ENCODE peak calls at places on chromosomes 13 and 19, in nine cellular contexts. P is cardiac muscle cell, O is psoas muscle, E is endodermal cell, J is IMR-90, K is hepatocyte, F is choroid plexus epithelial cell, Q is GM12865, T is left lung. D is an unnamed sample.

GRCh38 chr13:105083986-105084385 is 1451.5 kb downstream of the EFNB2 start:
- DNase-seq in P (no peak), O (no peak), E (no peak), J (no peak), K (no peak), F (no peak), Q (no peak), T (no peak), D (no peak)

GRCh38 chr19:1663854-1664253 is 11.4 kb upstream of the TCF3 start:
- DNase-seq in P (no peak), O (no peak), E (no peak), J (no peak), K (no peak), F (no peak), Q (peak), T (peak), D (peak)

GRCh38 chr13:39452412-39452811 is 150.6 kb downstream of the LHFPL6 start:
- DNase-seq in P (peak), O (no peak), E (no peak), J (no peak), K (no peak), F (peak), Q (no peak), T (no peak), D (no peak)

GRCh38 chr19:42242512-42243409 is at the start of gene GSK3A:
- DNase-seq in P (peak), O (peak), E (peak), J (peak), K (peak), F (peak), Q (peak), T (peak), D (peak)

GRCh38 chr13:110431425-110431824 is 124.3 kb downstream of the COL4A2 start:
- DNase-seq in P (no peak), O (no peak), E (no peak), J (no peak), K (no peak), F (no peak), Q (no peak), T (no peak), D (no peak)

GRCh38 chr19:29381353-29382203 is 144.2 kb upstream of the VSTM2B start:
- DNase-seq in P (no peak), O (no peak), E (peak), J (no peak), K (no peak), F (no peak), Q (no peak), T (no peak), D (no peak)

GRCh38 chr13:27022571-27023311 is 148.9 kb downstream of the USP12 start:
- DNase-seq in P (peak), O (no peak), E (peak), J (peak), K (peak), F (peak), Q (no peak), T (no peak), D (no peak)

GRCh38 chr19:2059422-2060201 is 8.6 kb upstream of the MKNK2 start:
- DNase-seq in P (peak), O (peak), E (no peak), J (peak), K (peak), F (peak), Q (no peak), T (peak), D (no peak)

GRCh38 chr13:76683168-76683567 is 203.0 kb downstream of the KCTD12 start:
- DNase-seq in P (no peak), O (no peak), E (no peak), J (no peak), K (no peak), F (peak), Q (no peak), T (no peak), D (no peak)

GRCh38 chr13:37870895-37871550 is 1.5 kb upstream of the TRPC4 start:
- DNase-seq in P (peak), O (no peak), E (peak), J (peak), K (no peak), F (peak), Q (no peak), T (peak), D (no peak)

GRCh38 chr19:50044922-50045321 is 19.1 kb downstream of the ZNF473 start:
- DNase-seq in P (no peak), O (no peak), E (no peak), J (no peak), K (no peak), F (no peak), Q (no peak), T (no peak), D (no peak)

GRCh38 chr19:21197589-21198295 is 55.9 kb downstream of the ZNF431 start:
- DNase-seq in P (peak), O (no peak), E (no peak), J (peak), K (peak), F (peak), Q (no peak), T (no peak), D (no peak)

GRCh38 chr13:100075700-100076587 is 12.9 kb upstream of the PCCA start:
- DNase-seq in P (no peak), O (no peak), E (no peak), J (no peak), K (no peak), F (no peak), Q (no peak), T (no peak), D (no peak)

GRCh38 chr13:101739382-101740178 is 287.1 kb downstream of the ITGBL1 start:
- DNase-seq in P (no peak), O (no peak), E (no peak), J (no peak), K (no peak), F (no peak), Q (peak), T (no peak), D (no peak)

GRCh38 chr19:48398329-48399235 is 5.1 kb downstream of the GRIN2D start:
- DNase-seq in P (peak), O (peak), E (peak), J (peak), K (peak), F (peak), Q (peak), T (peak), D (peak)

GRCh38 chr13:95133498-95133897 is 167.8 kb downstream of the ABCC4 start:
- DNase-seq in P (no peak), O (no peak), E (peak), J (no peak), K (no peak), F (no peak), Q (no peak), T (no peak), D (no peak)

GRCh38 chr19:8206147-8207087 is 2.8 kb upstream of the CERS4 start:
- DNase-seq in P (no peak), O (no peak), E (peak), J (no peak), K (peak), F (no peak), Q (no peak), T (no peak), D (no peak)
- TF ChIP-seq CTCF in P (no peak), O (no peak), E (no peak), J (no peak), K (no peak), F (no peak), Q (no peak), T (no peak), D (no peak)

GRCh38 chr19:53880716-53881481 is 1.1 kb upstream of the PRKCG start:
- DNase-seq in P (no peak), O (no peak), E (no peak), J (no peak), K (no peak), F (no peak), Q (no peak), T (no peak), D (no peak)

GRCh38 chr19:53883741-53884140 is 1.7 kb downstream of the PRKCG start:
- DNase-seq in P (no peak), O (no peak), E (no peak), J (no peak), K (no peak), F (no peak), Q (no peak), T (no peak), D (no peak)

GRCh38 chr19:53882391-53883050 is 524 bp downstream of the PRKCG start:
- DNase-seq in P (no peak), O (no peak), E (no peak), J (no peak), K (no peak), F (no peak), Q (no peak), T (no peak), D (no peak)

GRCh38 chr19:53883231-53883661 is 1.2 kb downstream of the PRKCG start:
- DNase-seq in P (no peak), O (no peak), E (peak), J (no peak), K (no peak), F (no peak), Q (no peak), T (no peak), D (no peak)

GRCh38 chr19:53881482-53882390 is at the start of gene PRKCG:
- DNase-seq in P (no peak), O (no peak), E (peak), J (no peak), K (peak), F (no peak), Q (no peak), T (peak), D (peak)
- TF ChIP-seq CTCF in P (peak), O (peak), E (peak), J (peak), K (peak), F (peak), Q (no peak), T (peak), D (no peak)

DNA sequence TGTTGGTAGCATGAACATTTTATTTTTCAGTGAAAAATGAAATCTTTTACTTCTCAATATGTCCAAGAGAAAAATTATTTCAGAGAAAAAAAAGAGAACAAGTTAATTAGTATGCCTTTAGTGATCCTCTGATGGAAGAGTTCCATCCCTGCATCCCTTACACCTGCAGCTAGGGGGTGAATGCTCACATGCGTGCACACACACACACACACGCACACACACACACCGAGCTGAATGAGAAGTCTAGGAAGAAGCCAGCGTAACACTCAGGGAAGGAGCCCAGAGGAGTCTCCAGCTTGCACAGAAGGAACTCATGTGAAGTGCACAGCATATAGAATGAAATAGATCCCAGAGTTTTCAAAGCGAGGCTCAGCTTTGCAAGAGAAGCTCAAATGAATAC is 510.5 kb downstream of the IRS2 start:
- DNase-seq in P (no peak), O (no peak), E (peak), J (no peak), K (peak), F (peak), Q (no peak), T (no peak), D (no peak)
- TF ChIP-seq CTCF in P (no peak), O (no peak), E (peak), J (no peak), K (peak), F (peak), Q (no peak), T (no peak), D (no peak)

GRCh38 chr13:63901630-63902029 is 2486.0 kb upstream of the PCDH20 start:
- DNase-seq in P (no peak), O (no peak), E (peak), J (no peak), K (no peak), F (no peak), Q (no peak), T (no peak), D (no peak)
- TF ChIP-seq CTCF in P (no peak), O (no peak), E (peak), J (no peak), K (no peak), F (no peak), Q (no peak), T (no peak), D (no peak)

GRCh38 chr19:56829586-56829985 is 10.9 kb downstream of the PEG3 start:
- DNase-seq in P (no peak), O (no peak), E (no peak), J (no peak), K (no peak), F (no peak), Q (no peak), T (peak), D (no peak)
- TF ChIP-seq CTCF in P (no peak), O (no peak), E (no peak), J (no peak), K (no peak), F (no peak), Q (no peak), T (no peak), D (no peak)

DNA sequence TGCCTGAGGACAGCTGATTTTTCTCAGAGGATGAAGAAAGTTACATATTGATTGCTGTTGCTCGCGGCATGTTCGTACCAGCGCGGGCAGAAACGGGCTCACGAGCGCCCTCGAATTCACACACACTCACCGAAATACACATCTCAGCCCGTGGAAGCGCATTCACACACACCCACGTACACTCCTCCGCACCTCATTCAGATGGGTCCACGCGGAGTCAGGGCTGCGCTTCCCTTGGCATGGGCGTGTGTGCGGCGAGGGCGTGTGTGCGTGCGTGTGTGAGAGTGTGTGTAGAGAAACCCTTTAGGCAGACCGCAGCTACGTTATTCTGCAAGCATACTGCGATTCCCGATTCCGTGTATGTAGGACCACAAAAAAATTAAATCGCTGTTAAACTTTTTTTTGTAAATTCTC is 2.1 kb upstream of the PCDH17 start:
- DNase-seq in P (peak), O (no peak), E (no peak), J (no peak), K (peak), F (no peak), Q (no peak), T (peak), D (no peak)
- TF ChIP-seq CTCF in P (no peak), O (no peak), E (peak), J (no peak), K (peak), F (no peak), Q (no peak), T (no peak), D (no peak)

DNA sequence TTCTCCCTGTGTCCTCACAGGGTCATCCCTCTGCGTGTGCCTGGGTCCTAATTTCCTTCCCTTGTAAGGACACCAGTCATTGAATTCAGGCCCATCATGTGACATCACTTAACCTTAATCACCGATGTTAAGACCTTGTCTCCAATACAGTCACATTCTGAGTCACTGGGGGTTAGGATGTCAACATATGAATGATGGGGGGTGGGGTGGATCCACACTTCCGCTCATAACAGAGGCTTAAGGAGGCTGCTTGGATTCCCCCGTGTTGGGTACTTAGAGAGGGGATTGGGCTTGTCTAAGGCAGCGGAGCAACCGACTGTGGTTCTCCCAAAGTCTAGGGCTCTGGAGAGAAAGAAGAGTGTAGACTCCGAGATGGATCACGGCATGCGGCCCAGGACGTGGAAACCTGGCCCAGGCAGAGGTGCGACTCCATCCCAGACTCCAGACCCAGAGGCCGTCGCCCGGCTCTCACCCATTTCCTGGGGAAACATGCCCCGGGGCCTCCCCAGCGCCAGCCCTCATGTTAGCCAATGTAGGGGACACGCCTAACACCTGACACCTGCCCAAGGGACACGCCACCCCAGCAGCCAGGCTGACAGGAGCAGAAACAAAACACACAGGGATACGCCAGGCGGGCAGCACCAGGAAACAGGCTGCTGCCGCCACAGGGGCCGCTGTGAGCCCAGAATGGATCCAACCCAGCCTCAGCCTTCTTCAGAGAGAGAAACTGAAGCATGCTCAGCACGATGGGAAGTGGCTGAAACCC is 17.1 kb upstream of the IGLON5 start:
- DNase-seq in P (no peak), O (no peak), E (peak), J (no peak), K (no peak), F (no peak), Q (no peak), T (no peak), D (no peak)
- TF ChIP-seq CTCF in P (no peak), O (no peak), E (peak), J (no peak), K (no peak), F (no peak), Q (no peak), T (no peak), D (no peak)

DNA sequence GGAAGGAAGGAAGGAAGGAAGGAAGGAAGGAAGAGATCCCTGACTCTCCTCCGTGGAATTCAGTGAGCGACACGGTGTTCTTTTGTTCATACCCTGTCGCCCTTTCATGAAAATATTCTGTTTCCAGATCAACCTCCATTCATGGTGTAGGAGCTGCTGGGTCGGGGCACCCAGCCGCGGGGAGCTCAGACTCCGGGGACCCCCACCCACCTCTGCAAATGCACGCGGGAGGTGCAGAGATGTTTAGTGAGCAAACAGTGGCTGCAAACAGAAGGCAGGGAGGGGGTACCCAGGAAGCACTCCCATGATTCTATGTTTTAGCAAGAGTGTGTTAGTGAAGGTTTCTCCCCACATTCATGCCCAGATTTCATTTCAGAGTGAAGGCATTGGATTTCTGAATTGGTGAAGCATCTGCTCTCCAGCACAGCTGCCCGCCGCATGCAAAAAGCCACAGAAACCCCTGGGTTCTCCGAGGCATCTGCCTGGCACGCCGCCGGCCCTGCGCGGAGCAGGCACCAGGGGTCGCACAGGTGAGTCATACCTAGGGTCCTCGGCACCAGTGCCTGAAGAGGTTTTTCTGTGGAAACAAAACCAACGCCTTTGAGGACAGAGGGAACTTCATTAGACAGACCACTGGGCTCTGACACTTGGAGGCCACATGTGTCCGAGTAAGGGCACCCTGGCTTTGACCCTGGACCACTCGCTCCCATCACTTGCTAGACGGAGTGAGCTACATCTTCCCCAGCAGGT is 80.6 kb downstream of the ZNF557 start:
- DNase-seq in P (no peak), O (no peak), E (peak), J (no peak), K (no peak), F (no peak), Q (no peak), T (no peak), D (no peak)
- TF ChIP-seq CTCF in P (no peak), O (no peak), E (peak), J (no peak), K (no peak), F (no peak), Q (no peak), T (no peak), D (no peak)

GRCh38 chr13:70817571-70817970 is 709.3 kb upstream of the KLHL1 start:
- DNase-seq in P (no peak), O (no peak), E (no peak), J (peak), K (no peak), F (peak), Q (no peak), T (no peak), D (no peak)

GRCh38 chr13:70809588-70809987 is 701.3 kb upstream of the KLHL1 start:
- DNase-seq in P (no peak), O (no peak), E (no peak), J (no peak), K (no peak), F (no peak), Q (no peak), T (no peak), D (no peak)

GRCh38 chr13:70814684-70815083 is 706.4 kb upstream of the KLHL1 start:
- DNase-seq in P (no peak), O (no peak), E (no peak), J (no peak), K (no peak), F (no peak), Q (no peak), T (no peak), D (no peak)

GRCh38 chr13:70816853-70817252 is 708.6 kb upstream of the KLHL1 start:
- DNase-seq in P (no peak), O (no peak), E (no peak), J (peak), K (no peak), F (peak), Q (no peak), T (no peak), D (no peak)

GRCh38 chr13:70812481-70812880 is 704.2 kb upstream of the KLHL1 start:
- DNase-seq in P (no peak), O (no peak), E (no peak), J (peak), K (no peak), F (peak), Q (no peak), T (no peak), D (no peak)
- TF ChIP-seq CTCF in P (no peak), O (no peak), E (no peak), J (no peak), K (no peak), F (no peak), Q (no peak), T (no peak), D (no peak)

DNA sequence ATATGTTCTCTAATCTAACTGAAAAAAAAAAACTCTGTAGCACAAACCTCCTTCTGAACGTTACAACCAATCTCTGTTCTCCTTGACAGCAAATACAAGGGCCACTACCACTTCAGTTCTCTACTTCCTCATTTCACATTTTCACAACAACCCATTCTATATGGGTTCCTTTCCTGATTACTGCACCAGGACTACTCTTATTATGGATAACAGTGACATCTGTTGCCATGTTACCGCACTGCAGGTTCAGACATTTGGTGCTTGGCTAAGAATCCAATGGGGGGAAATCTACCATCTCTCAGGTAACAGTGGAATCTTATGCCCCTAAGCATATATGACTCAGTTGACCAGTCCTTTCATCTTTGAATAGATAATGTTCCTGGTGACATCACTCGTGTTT is 11.6 kb upstream of the FPR3 start:
- DNase-seq in P (peak), O (no peak), E (peak), J (no peak), K (no peak), F (peak), Q (peak), T (no peak), D (no peak)
- TF ChIP-seq CTCF in P (peak), O (no peak), E (peak), J (peak), K (peak), F (peak), Q (no peak), T (no peak), D (no peak)